ENCODE peak calls at places on chromosomes 12 and 14, in seven cellular contexts. N is heart left ventricle, V is neural progenitor cell, S is AG04450, C is cardiac muscle cell, O is adrenal gland, G is WERI-Rb-1. J is an unnamed sample.

GRCh38 chr12:97944576-97944975 is 482.0 kb downstream of the RMST start:
- DNase-seq in N (no peak), V (no peak), S (no peak), C (no peak), O (no peak), G (no peak), J (no peak)

GRCh38 chr14:23123419-23123818 is 4.4 kb upstream of the CEBPE start:
- DNase-seq in N (peak), V (no peak), S (no peak), C (no peak), O (peak), G (peak), J (peak)

GRCh38 chr12:89706551-89707348 is 1.9 kb downstream of the ATP2B1 start:
- DNase-seq in N (peak), V (peak), S (no peak), C (peak), O (peak), G (peak), J (no peak)

GRCh38 chr12:20369164-20370000 is 1.0 kb downstream of the PDE3A start:
- DNase-seq in N (peak), V (peak), S (no peak), C (peak), O (peak), G (peak), J (peak)

GRCh38 chr14:36773558-36773957 is 111.9 kb downstream of the PAX9 start:
- DNase-seq in N (no peak), V (no peak), S (no peak), C (no peak), O (no peak), G (no peak), J (no peak)

GRCh38 chr12:19834596-19834995 is 395.3 kb downstream of the AEBP2 start:
- DNase-seq in N (no peak), V (no peak), S (no peak), C (no peak), O (no peak), G (no peak), J (no peak)

GRCh38 chr14:82052778-82053177 is 519.1 kb upstream of the SEL1L start:
- DNase-seq in N (no peak), V (no peak), S (no peak), C (no peak), O (no peak), G (no peak), J (no peak)

GRCh38 chr12:1811281-1811947 is 9.0 kb upstream of the LRTM2 start:
- DNase-seq in N (peak), V (no peak), S (no peak), C (no peak), O (no peak), G (no peak), J (no peak)

GRCh38 chr12:53593031-53593430 is 33.2 kb downstream of the ATF7 start:
- DNase-seq in N (no peak), V (no peak), S (no peak), C (no peak), O (no peak), G (no peak), J (no peak)

GRCh38 chr12:11795910-11796459 is 146.5 kb downstream of the ETV6 start:
- DNase-seq in N (no peak), V (peak), S (peak), C (peak), O (peak), G (no peak), J (no peak)

GRCh38 chr12:78194448-78194847 is 363.8 kb downstream of the NAV3 start:
- DNase-seq in N (no peak), V (no peak), S (peak), C (no peak), O (no peak), G (no peak), J (no peak)

GRCh38 chr14:60313093-60313492 is 64.1 kb downstream of the PPM1A start:
- DNase-seq in N (no peak), V (no peak), S (no peak), C (no peak), O (no peak), G (no peak), J (no peak)

GRCh38 chr12:109462868-109463692 is 14.0 kb downstream of the KCTD10 start:
- DNase-seq in N (peak), V (peak), S (peak), C (peak), O (peak), G (no peak), J (no peak)

GRCh38 chr14:101019974-101020710 is 116.6 kb upstream of the RTL1 start:
- DNase-seq in N (no peak), V (no peak), S (no peak), C (no peak), O (peak), G (no peak), J (no peak)

GRCh38 chr14:68248481-68249255 is 429.1 kb downstream of the RAD51B start:
- DNase-seq in N (peak), V (peak), S (no peak), C (peak), O (peak), G (no peak), J (no peak)

GRCh38 chr12:124668602-124669001 is 101.2 kb upstream of the NCOR2 start:
- DNase-seq in N (no peak), V (no peak), S (no peak), C (no peak), O (peak), G (no peak), J (no peak)

GRCh38 chr12:132159555-132160003 is 15.3 kb downstream of the NOC4L start:
- DNase-seq in N (no peak), V (no peak), S (no peak), C (no peak), O (no peak), G (no peak), J (no peak)

GRCh38 chr12:11695321-11695720 is 45.8 kb downstream of the ETV6 start:
- DNase-seq in N (no peak), V (no peak), S (no peak), C (no peak), O (peak), G (no peak), J (no peak)

GRCh38 chr14:51701956-51702355 is 50.2 kb downstream of the FRMD6 start:
- DNase-seq in N (no peak), V (no peak), S (no peak), C (no peak), O (no peak), G (no peak), J (no peak)

GRCh38 chr14:66398437-66398836 is 87.7 kb upstream of the CCDC196 start:
- DNase-seq in N (no peak), V (no peak), S (no peak), C (no peak), O (no peak), G (no peak), J (no peak)

GRCh38 chr12:8628731-8629130 is 16.1 kb upstream of the AICDA start:
- DNase-seq in N (no peak), V (no peak), S (no peak), C (no peak), O (no peak), G (no peak), J (no peak)

GRCh38 chr14:94536836-94537235 is 24.4 kb upstream of the SERPINA4 start:
- DNase-seq in N (no peak), V (no peak), S (no peak), C (no peak), O (no peak), G (no peak), J (no peak)

GRCh38 chr12:2061402-2061801 is 8.6 kb downstream of the CACNA1C start:
- DNase-seq in N (peak), V (no peak), S (no peak), C (no peak), O (no peak), G (no peak), J (no peak)

GRCh38 chr12:3869860-3870259 is 3.3 kb downstream of the PARP11 start:
- DNase-seq in N (no peak), V (no peak), S (no peak), C (no peak), O (no peak), G (no peak), J (no peak)

GRCh38 chr12:129687731-129688130 is 216.1 kb downstream of the TMEM132D start:
- DNase-seq in N (no peak), V (peak), S (no peak), C (no peak), O (no peak), G (peak), J (no peak)

GRCh38 chr12:12909995-12910391 is 18.6 kb downstream of the GPRC5A start:
- DNase-seq in N (no peak), V (no peak), S (no peak), C (no peak), O (no peak), G (no peak), J (peak)

GRCh38 chr14:103702497-103703432 is 12.5 kb downstream of the XRCC3 start:
- DNase-seq in N (peak), V (no peak), S (no peak), C (no peak), O (no peak), G (no peak), J (peak)

GRCh38 chr14:101554991-101555668 is 6.2 kb upstream of the DIO3 start:
- DNase-seq in N (no peak), V (no peak), S (no peak), C (no peak), O (no peak), G (no peak), J (peak)

GRCh38 chr12:123571343-123571813 is 13.0 kb upstream of the TMED2 start:
- DNase-seq in N (peak), V (peak), S (peak), C (peak), O (peak), G (peak), J (no peak)

GRCh38 chr12:87305481-87305880 is 723.7 kb downstream of the C12orf50 start:
- DNase-seq in N (no peak), V (no peak), S (no peak), C (no peak), O (no peak), G (no peak), J (no peak)

GRCh38 chr14:33689680-33690079 is 261.2 kb downstream of the EGLN3 start:
- DNase-seq in N (no peak), V (no peak), S (no peak), C (no peak), O (no peak), G (no peak), J (no peak)

GRCh38 chr12:131827961-131828534 is at the start of gene MMP17:
- DNase-seq in N (peak), V (peak), S (no peak), C (peak), O (peak), G (peak), J (peak)

GRCh38 chr12:63302269-63302940 is 151.4 kb upstream of the AVPR1A start:
- DNase-seq in N (no peak), V (no peak), S (no peak), C (no peak), O (no peak), G (no peak), J (no peak)

GRCh38 chr14:86057018-86057667 is 527.2 kb downstream of the FLRT2 start:
- DNase-seq in N (no peak), V (peak), S (no peak), C (peak), O (peak), G (peak), J (no peak)

GRCh38 chr12:10960260-10960659 is 21.2 kb upstream of the TAS2R14 start:
- DNase-seq in N (no peak), V (no peak), S (no peak), C (no peak), O (no peak), G (no peak), J (no peak)

GRCh38 chr12:102480401-102480800 is at the start of gene IGF1:
- DNase-seq in N (no peak), V (no peak), S (no peak), C (no peak), O (no peak), G (peak), J (no peak)

GRCh38 chr12:115349711-115350110 is 665.7 kb upstream of the TBX3 start:
- DNase-seq in N (no peak), V (no peak), S (no peak), C (no peak), O (no peak), G (no peak), J (no peak)
- H3K4me3 ChIP-seq in N (no peak), V (no peak), S (no peak), C (no peak), O (no peak), G (no peak), J (no peak)

GRCh38 chr12:92290881-92291280 is 145.2 kb upstream of the BTG1 start:
- DNase-seq in N (no peak), V (no peak), S (no peak), C (no peak), O (no peak), G (no peak), J (no peak)
- H3K27ac ChIP-seq in N (no peak), V (no peak), S (no peak), C (no peak), O (no peak), G (no peak), J (no peak)

GRCh38 chr12:569091-569676 is 94.1 kb downstream of the NINJ2 start:
- DNase-seq in N (peak), V (no peak), S (no peak), C (no peak), O (no peak), G (no peak), J (no peak)
- H3K4me3 ChIP-seq in N (no peak), V (no peak), S (no peak), C (no peak), O (no peak), G (peak), J (peak)

GRCh38 chr12:121282072-121282742 is 14.3 kb downstream of the CAMKK2 start:
- DNase-seq in N (no peak), V (no peak), S (no peak), C (no peak), O (peak), G (no peak), J (no peak)
- H3K27ac ChIP-seq in N (peak), V (no peak), S (no peak), C (no peak), O (no peak), G (no peak), J (peak)

DNA sequence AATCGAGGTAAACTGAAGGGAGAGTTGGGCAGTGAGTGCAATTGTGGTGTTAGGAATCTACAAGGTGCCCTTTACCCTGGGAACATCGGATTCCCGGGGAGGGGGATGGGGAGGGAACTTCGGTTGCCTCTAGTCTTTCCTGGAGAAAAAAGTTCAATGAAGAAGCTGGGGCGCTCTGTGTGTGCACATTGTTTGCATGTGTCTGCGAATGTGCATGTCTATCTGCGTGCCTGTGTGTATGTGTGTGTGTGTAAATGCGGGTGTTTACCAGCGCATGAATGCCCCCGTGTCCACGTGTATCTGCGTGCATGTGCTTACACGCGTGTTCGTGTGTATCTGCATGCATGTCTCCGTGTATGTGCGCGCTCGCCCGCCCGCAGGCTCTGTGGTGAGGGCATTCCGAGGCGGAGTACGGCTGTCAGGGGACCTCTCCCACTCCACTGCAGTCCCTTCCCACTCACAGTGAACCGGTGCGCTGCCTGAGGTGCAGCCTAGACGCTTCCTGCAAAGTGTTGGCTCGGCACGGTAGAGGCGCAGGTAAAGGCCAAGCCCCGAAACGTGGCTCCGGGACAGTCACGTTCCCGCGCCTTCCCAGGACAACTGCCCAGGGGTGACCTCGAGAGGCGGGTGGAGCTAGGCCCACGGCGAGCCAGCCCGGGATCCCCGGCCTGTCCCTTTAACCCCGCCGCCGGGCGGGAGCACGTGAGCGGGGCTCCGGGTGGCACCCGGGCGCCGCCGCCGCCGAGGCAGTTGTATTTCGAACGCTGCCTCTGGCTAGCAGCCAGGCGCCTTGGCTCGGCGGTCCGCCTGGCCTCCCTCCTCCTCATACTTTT is 586 bp upstream of the HMGA2 start:
- DNase-seq in N (peak), V (peak), S (no peak), C (peak), O (peak), G (peak), J (peak)
- H3K4me3 ChIP-seq in N (peak), V (peak), S (peak), C (peak), O (peak), G (peak), J (peak)

GRCh38 chr14:47959753-47960152 is 284.3 kb upstream of the MDGA2 start:
- DNase-seq in N (no peak), V (no peak), S (no peak), C (no peak), O (no peak), G (no peak), J (no peak)
- H3K27ac ChIP-seq in N (no peak), V (no peak), S (no peak), C (no peak), O (no peak), G (no peak), J (no peak)

GRCh38 chr12:65828711-65829339 is 4.5 kb downstream of the HMGA2 start:
- DNase-seq in N (no peak), V (no peak), S (no peak), C (no peak), O (no peak), G (no peak), J (no peak)

GRCh38 chr12:65827827-65828231 is 3.5 kb downstream of the HMGA2 start:
- DNase-seq in N (no peak), V (peak), S (no peak), C (peak), O (no peak), G (no peak), J (no peak)

GRCh38 chr12:65825573-65826512 is 1.6 kb downstream of the HMGA2 start:
- DNase-seq in N (peak), V (peak), S (no peak), C (peak), O (peak), G (peak), J (peak)

GRCh38 chr12:65825323-65825572 is 965 bp downstream of the HMGA2 start:
- DNase-seq in N (no peak), V (no peak), S (no peak), C (no peak), O (no peak), G (no peak), J (no peak)

GRCh38 chr12:65826513-65827171 is 2.4 kb downstream of the HMGA2 start:
- DNase-seq in N (no peak), V (peak), S (no peak), C (peak), O (no peak), G (no peak), J (no peak)
- H3K4me3 ChIP-seq in N (peak), V (peak), S (peak), C (peak), O (no peak), G (peak), J (no peak)

DNA sequence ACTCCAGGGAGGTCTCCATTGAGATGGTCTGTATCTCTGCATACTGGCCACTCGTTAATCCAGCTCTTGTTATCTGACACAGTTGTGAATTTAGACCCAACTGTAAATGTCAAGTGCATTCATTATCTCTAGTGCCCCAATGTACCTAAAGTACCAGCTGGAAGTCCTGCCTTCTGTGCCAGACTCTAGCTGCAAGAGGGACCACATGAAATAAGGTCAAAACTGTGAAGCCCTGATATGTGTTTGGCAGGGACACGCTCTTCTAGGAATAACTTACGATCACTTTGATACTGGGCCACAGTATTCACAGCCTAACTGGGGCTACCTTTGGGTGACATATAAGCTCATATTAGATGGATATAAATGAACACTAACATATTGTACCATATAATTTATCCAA is 268.5 kb downstream of the LRIG3 start:
- DNase-seq in N (no peak), V (no peak), S (no peak), C (no peak), O (no peak), G (no peak), J (no peak)
- H3K27ac ChIP-seq in N (no peak), V (no peak), S (no peak), C (no peak), O (no peak), G (no peak), J (no peak)

J was measured in upper lobe of left lung.